ENCODE peak calls at places on chromosome 7, in six cellular contexts. U is K562, Z is SK-N-SH, X is HCT116, D is GM12878, J is HepG2. S is an unnamed sample.

GRCh38 chr7:96090756-96091155 is 231.1 kb downstream of the SLC25A13 start:
- DNase-seq in X (no peak), U (no peak), D (no peak), Z (no peak), J (no peak), S (no peak)

GRCh38 chr7:42522227-42522991 is 285.4 kb upstream of the GLI3 start:
- DNase-seq in X (no peak), D (no peak), J (no peak), U (no peak), Z (no peak), S (peak; percentile 74)

GRCh38 chr7:11300231-11300630 is 326.6 kb downstream of the PHF14 start:
- DNase-seq in U (no peak), Z (no peak), X (no peak), J (no peak), D (no peak), S (no peak)

GRCh38 chr7:152464312-152465117 is 28.7 kb upstream of the KMT2C start:
- DNase-seq in X (peak; percentile 39), Z (peak; percentile 99), U (peak; percentile 88), J (peak; percentile 37), D (no peak), S (peak; percentile 69)

GRCh38 chr7:85695041-85695990 is 508.5 kb upstream of the SEMA3D start:
- DNase-seq in D (no peak), J (no peak), X (no peak), U (no peak), Z (no peak), S (no peak)

GRCh38 chr7:2804227-2804763 is 39.8 kb downstream of the GNA12 start:
- DNase-seq in Z (no peak), U (peak; percentile 61), X (no peak), D (no peak), J (peak; percentile 81), S (no peak)

GRCh38 chr7:112891698-112892097 is 101.5 kb upstream of the TMEM168 start:
- DNase-seq in J (no peak), U (peak; percentile 10), X (no peak), D (no peak), Z (no peak), S (no peak)

GRCh38 chr7:33744293-33744692 is 161.0 kb upstream of the BMPER start:
- DNase-seq in Z (no peak), D (no peak), J (peak; percentile 58), X (peak; percentile 21), U (peak; percentile 34), S (peak; percentile 72)

GRCh38 chr7:40899151-40899550 is 764.3 kb downstream of the SUGCT start:
- DNase-seq in U (no peak), J (no peak), Z (no peak), X (no peak), D (no peak), S (no peak)

GRCh38 chr7:25979605-25980004 is 172.4 kb upstream of the NFE2L3 start:
- DNase-seq in U (no peak), X (no peak), J (no peak), Z (no peak), D (no peak), S (no peak)

GRCh38 chr7:37065779-37066271 is 341.5 kb upstream of the AOAH start:
- DNase-seq in U (peak; percentile 9), J (no peak), D (peak; percentile 55), Z (no peak), X (no peak), S (no peak)

GRCh38 chr7:65251851-65252620 is 121.6 kb upstream of the ZNF92 start:
- DNase-seq in Z (peak; percentile 98), J (peak; percentile 53), D (peak; percentile 27), U (peak; percentile 82), X (peak; percentile 71), S (peak; percentile 97)

GRCh38 chr7:6640246-6640721 is 3.2 kb downstream of the ZNF316 start:
- DNase-seq in U (peak; percentile 91), J (no peak), Z (no peak), D (no peak), X (no peak), S (peak; percentile 88)

GRCh38 chr7:135210818-135211178 is 528 bp downstream of the WDR91 start:
- DNase-seq in Z (no peak), U (peak; percentile 45), J (no peak), D (no peak), X (no peak), S (peak; percentile 39)

GRCh38 chr7:2680256-2680655 is 7.7 kb upstream of the AMZ1 start:
- DNase-seq in U (no peak), Z (no peak), J (no peak), X (no peak), D (no peak), S (no peak)

GRCh38 chr7:17844514-17845196 is 95.6 kb downstream of the SNX13 start:
- DNase-seq in X (no peak), J (no peak), Z (no peak), D (no peak), U (no peak), S (no peak)

GRCh38 chr7:101843293-101844271 is 26.2 kb downstream of the CUX1 start:
- DNase-seq in Z (no peak), U (no peak), X (no peak), J (no peak), D (no peak), S (peak; percentile 78)

GRCh38 chr7:81330108-81330507 is 411.3 kb upstream of the SEMA3C start:
- DNase-seq in X (no peak), D (no peak), Z (no peak), U (no peak), J (no peak), S (no peak)

GRCh38 chr7:74441801-74442200 is 11.9 kb upstream of the GTF2IRD1 start:
- DNase-seq in Z (peak; percentile 27), U (no peak), J (no peak), D (no peak), X (no peak), S (no peak)

GRCh38 chr7:148916186-148916585 is 32.1 kb upstream of the EZH2 start:
- DNase-seq in U (no peak), D (no peak), Z (no peak), J (no peak), X (no peak), S (no peak)

GRCh38 chr7:148964510-148965267 is 63.6 kb downstream of the PDIA4 start:
- DNase-seq in X (no peak), J (no peak), U (peak; percentile 63), Z (no peak), D (no peak), S (no peak)

GRCh38 chr7:120981888-120982615 is 6.5 kb upstream of the CPED1 start:
- DNase-seq in D (no peak), U (peak; percentile 40), Z (no peak), X (no peak), J (no peak), S (peak; percentile 38)

GRCh38 chr7:142478479-142479220 is 220.8 kb upstream of the PRSS58 start:
- DNase-seq in X (peak; percentile 48), Z (peak; percentile 52), U (peak; percentile 70), D (no peak), J (peak; percentile 17), S (peak; percentile 65)

GRCh38 chr7:118245267-118246040 is 20.9 kb downstream of the ANKRD7 start:
- DNase-seq in J (no peak), X (no peak), U (no peak), D (no peak), Z (peak; percentile 17), S (no peak)

GRCh38 chr7:96686305-96686704 is 23.3 kb downstream of the SEM1 start:
- DNase-seq in Z (no peak), J (no peak), X (no peak), U (no peak), D (no peak), S (no peak)

GRCh38 chr7:155973451-155973997 is 161.3 kb upstream of the SHH start:
- DNase-seq in Z (no peak), J (no peak), D (no peak), X (no peak), U (no peak), S (no peak)

GRCh38 chr7:5635461-5636445 is 145.7 kb downstream of the RNF216 start:
- DNase-seq in J (peak; percentile 57), D (no peak), U (no peak), Z (peak; percentile 62), X (no peak), S (no peak)

GRCh38 chr7:30028749-30029635 is 780 bp downstream of the PLEKHA8 start:
- DNase-seq in D (no peak), J (peak; percentile 71), Z (no peak), X (peak; percentile 12), U (peak; percentile 62), S (peak; percentile 85)

DNA sequence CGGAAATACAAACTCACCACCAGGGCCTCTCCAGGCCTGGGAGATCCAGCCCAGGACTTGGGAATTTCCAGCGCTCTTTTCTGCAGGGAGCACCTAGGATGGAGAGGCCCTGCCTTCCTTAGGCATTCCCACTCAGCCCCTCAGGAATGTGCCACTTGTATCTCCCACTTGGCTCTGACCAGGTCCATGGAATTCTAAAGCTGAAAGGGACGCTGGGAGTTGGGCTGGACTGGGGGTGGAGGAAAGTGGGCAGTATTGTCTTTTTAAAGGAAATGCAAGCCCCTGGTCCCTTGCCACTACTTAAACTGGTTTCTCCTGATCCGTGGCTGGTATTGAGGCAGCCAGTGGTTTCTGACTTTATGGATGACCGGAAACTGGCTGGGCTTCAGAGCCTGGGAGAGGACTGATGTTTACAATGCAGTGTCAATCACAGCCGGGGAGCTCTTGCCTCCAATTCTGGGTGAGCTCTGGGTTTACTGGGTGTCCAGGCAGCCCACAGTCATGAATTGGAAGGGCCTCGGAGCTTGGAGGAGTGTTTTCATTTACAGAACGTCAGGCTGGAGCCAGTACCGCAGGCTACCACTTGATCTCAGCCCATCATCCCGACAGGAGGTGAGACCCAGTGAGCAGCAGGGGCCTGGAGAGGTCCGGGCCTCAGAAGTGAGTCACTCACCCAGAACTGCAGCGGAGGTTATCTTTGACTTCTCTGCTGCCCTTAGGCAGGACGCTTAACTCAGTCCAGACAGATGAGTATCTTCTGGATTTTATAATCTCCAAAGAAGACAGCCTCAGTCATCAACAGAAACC is 27.3 kb downstream of the AGAP3 start:
- DNase-seq in U (peak; percentile 85), J (no peak), D (no peak), X (peak; percentile 76), Z (peak; percentile 97), S (peak; percentile 79)
- TF ChIP-seq CTCF in U (peak; percentile 4), J (no peak), D (no peak), X (no peak), Z (peak; percentile 20), S (no peak)

GRCh38 chr7:23418046-23418445 is 52.2 kb downstream of the IGF2BP3 start:
- DNase-seq in D (no peak), J (no peak), U (no peak), X (no peak), Z (no peak), S (no peak)
- H4K20me1 ChIP-seq in D (peaks cover 3% of the 10 kb centered on the region), J (no peaks in the 10 kb centered on the region), U (peaks cover 8% of the 10 kb centered on the region), X (peaks cover 5% of the 10 kb centered on the region), Z (peaks cover 57% of the 10 kb centered on the region), S (peaks cover 51% of the 10 kb centered on the region)

GRCh38 chr7:77321300-77321699 is 94.8 kb downstream of the GSAP start:
- DNase-seq in U (no peak), J (no peak), Z (no peak), D (no peak), X (no peak), S (no peak)
- TF ChIP-seq REST in U (no peak), J (no peak), Z (no peak), D (no peak), X (no peak), S (no peak)

DNA sequence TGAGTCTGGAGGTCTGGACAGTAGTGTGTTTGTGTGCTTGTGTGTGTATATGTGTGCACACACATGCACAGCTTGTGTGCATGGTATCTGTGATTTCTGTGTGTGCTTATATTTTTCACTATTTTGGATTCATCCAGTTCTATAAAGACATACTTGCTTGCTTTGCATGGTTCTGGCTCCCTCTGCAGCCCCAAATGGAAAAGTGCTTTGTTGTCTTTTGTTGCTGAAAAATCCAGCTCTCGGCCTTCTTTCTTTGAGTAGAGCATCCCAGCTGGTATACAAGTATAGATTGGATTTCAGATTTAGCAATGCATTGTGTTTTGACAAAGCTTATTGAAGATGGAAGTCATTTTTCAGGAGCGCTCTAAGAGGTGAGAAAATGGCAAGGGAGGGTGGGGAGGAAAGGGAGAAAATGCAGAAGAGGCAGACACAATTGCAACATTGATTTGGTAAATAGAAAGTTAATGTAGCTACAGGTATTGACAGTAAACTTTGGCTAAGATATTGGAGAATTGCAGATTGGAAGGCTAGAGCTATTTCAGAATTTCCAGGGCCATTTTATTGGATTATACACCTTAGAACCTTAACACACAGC is 333.9 kb downstream of the AUTS2 start:
- DNase-seq in U (peak; percentile 11), Z (peak; percentile 61), J (no peak), X (no peak), D (no peak), S (peak; percentile 58)
- TF ChIP-seq CTCF in U (peak; percentile 55), Z (peak; percentile 97), J (peak; percentile 35), X (no peak), D (peak; percentile 60), S (peak; percentile 77)

S was measured in GM23338.